ENCODE peak calls at places on chromosomes 11 and 22, in ten cellular contexts. V is heart left ventricle, M is right lobe of liver, Q is adrenal gland, Y is tibial nerve, W is K562, S is prostate gland, F is H1, G is Peyer's patch, N is IMR-90. L is an unnamed sample.

GRCh38 chr22:29478326-29479276 is 1.4 kb upstream of the NEFH start:
- DNase-seq in V (no peak), M (no peak), Q (peak), Y (no peak), W (peak), S (no peak), F (peak), G (no peak), N (no peak), L (no peak)

GRCh38 chr11:96738311-96738710 is 348.5 kb downstream of the JRKL start:
- DNase-seq in V (no peak), M (no peak), Q (no peak), Y (no peak), W (no peak), S (no peak), F (no peak), G (no peak), N (no peak), L (no peak)

GRCh38 chr11:79512706-79513469 is 72.1 kb upstream of the TENM4 start:
- DNase-seq in V (peak), M (no peak), Q (no peak), Y (no peak), W (no peak), S (no peak), F (no peak), G (no peak), N (no peak), L (no peak)

GRCh38 chr11:59145534-59145933 is 2.9 kb downstream of the FAM111A start:
- DNase-seq in V (no peak), M (no peak), Q (no peak), Y (peak), W (no peak), S (no peak), F (no peak), G (no peak), N (peak), L (no peak)

GRCh38 chr22:44103735-44104134 is 77.0 kb upstream of the PARVG start:
- DNase-seq in V (peak), M (peak), Q (no peak), Y (no peak), W (no peak), S (no peak), F (no peak), G (no peak), N (no peak), L (no peak)

GRCh38 chr11:95599959-95600586 is 189.5 kb downstream of the FAM76B start:
- DNase-seq in V (no peak), M (no peak), Q (no peak), Y (no peak), W (no peak), S (no peak), F (no peak), G (no peak), N (no peak), L (no peak)

GRCh38 chr11:72951193-72951592 is 137.0 kb downstream of the ATG16L2 start:
- DNase-seq in V (no peak), M (no peak), Q (no peak), Y (no peak), W (no peak), S (no peak), F (no peak), G (no peak), N (peak), L (no peak)

GRCh38 chr11:75462117-75462653 is 29.2 kb upstream of the KLHL35 start:
- DNase-seq in V (peak), M (no peak), Q (no peak), Y (no peak), W (no peak), S (no peak), F (no peak), G (no peak), N (no peak), L (no peak)

GRCh38 chr22:39090426-39091064 is 6.5 kb upstream of the APOBEC3H start:
- DNase-seq in V (no peak), M (no peak), Q (no peak), Y (no peak), W (no peak), S (no peak), F (no peak), G (no peak), N (no peak), L (peak)

GRCh38 chr22:19174106-19175025 is 4.2 kb downstream of the SLC25A1 start:
- DNase-seq in V (peak), M (peak), Q (peak), Y (no peak), W (peak), S (no peak), F (peak), G (no peak), N (peak), L (no peak)

GRCh38 chr11:44784784-44785183 is 58.0 kb downstream of the TSPAN18 start:
- DNase-seq in V (no peak), M (no peak), Q (no peak), Y (no peak), W (no peak), S (no peak), F (no peak), G (no peak), N (no peak), L (no peak)

GRCh38 chr11:37280194-37280593 is 682.2 kb upstream of the RAG2 start:
- DNase-seq in V (no peak), M (no peak), Q (no peak), Y (no peak), W (no peak), S (no peak), F (no peak), G (no peak), N (no peak), L (no peak)

GRCh38 chr11:17813391-17814059 is 78.9 kb downstream of the KCNC1 start:
- DNase-seq in V (no peak), M (no peak), Q (no peak), Y (no peak), W (no peak), S (peak), F (no peak), G (no peak), N (no peak), L (no peak)

GRCh38 chr11:832529-833113 is at the start of gene CD151:
- DNase-seq in V (peak), M (no peak), Q (peak), Y (no peak), W (peak), S (no peak), F (peak), G (no peak), N (peak), L (peak)

GRCh38 chr22:42921301-42921700 is 64.2 kb upstream of the ARFGAP3 start:
- DNase-seq in V (no peak), M (no peak), Q (no peak), Y (no peak), W (no peak), S (no peak), F (no peak), G (no peak), N (no peak), L (no peak)

GRCh38 chr11:68839953-68840641 is 1.6 kb downstream of the CPT1A start:
- DNase-seq in V (no peak), M (no peak), Q (no peak), Y (no peak), W (peak), S (no peak), F (no peak), G (no peak), N (peak), L (peak)

GRCh38 chr22:42604403-42604802 is 10.3 kb downstream of the POLDIP3 start:
- DNase-seq in V (no peak), M (no peak), Q (no peak), Y (no peak), W (no peak), S (no peak), F (no peak), G (no peak), N (peak), L (no peak)

GRCh38 chr11:66118847-66119246 is 48.8 kb downstream of the PACS1 start:
- DNase-seq in V (no peak), M (no peak), Q (no peak), Y (no peak), W (no peak), S (no peak), F (no peak), G (no peak), N (no peak), L (no peak)

GRCh38 chr22:44721206-44721605 is 19.2 kb downstream of the PRR5 start:
- DNase-seq in V (no peak), M (no peak), Q (no peak), Y (no peak), W (peak), S (no peak), F (peak), G (no peak), N (no peak), L (no peak)

GRCh38 chr11:1807628-1807995 is 27.2 kb upstream of the SYT8 start:
- DNase-seq in V (no peak), M (no peak), Q (no peak), Y (no peak), W (no peak), S (no peak), F (no peak), G (no peak), N (no peak), L (no peak)

GRCh38 chr22:48718818-48719500 is 1108.7 kb downstream of the BRD1 start:
- DNase-seq in V (no peak), M (peak), Q (no peak), Y (no peak), W (no peak), S (no peak), F (no peak), G (peak), N (no peak), L (no peak)

GRCh38 chr22:27405672-27406388 is 395.7 kb downstream of the MN1 start:
- DNase-seq in V (peak), M (peak), Q (peak), Y (peak), W (peak), S (peak), F (peak), G (peak), N (peak), L (peak)

GRCh38 chr11:10375280-10376048 is 70.6 kb downstream of the ADM start:
- DNase-seq in V (no peak), M (no peak), Q (peak), Y (no peak), W (no peak), S (no peak), F (peak), G (no peak), N (peak), L (no peak)

GRCh38 chr11:123924027-123924426 is 15.4 kb upstream of the OR4D5 start:
- DNase-seq in V (no peak), M (no peak), Q (no peak), Y (no peak), W (no peak), S (no peak), F (no peak), G (no peak), N (no peak), L (no peak)

GRCh38 chr22:23838686-23839468 is at the start of gene DERL3:
- DNase-seq in V (peak), M (peak), Q (peak), Y (peak), W (peak), S (peak), F (peak), G (peak), N (peak), L (peak)

GRCh38 chr11:111044751-111045407 is 200.6 kb upstream of the POU2AF2 start:
- DNase-seq in V (no peak), M (no peak), Q (no peak), Y (no peak), W (no peak), S (no peak), F (no peak), G (no peak), N (no peak), L (no peak)

GRCh38 chr11:117819096-117820040 is 5.2 kb downstream of the FXYD2 start:
- DNase-seq in V (peak), M (peak), Q (peak), Y (peak), W (peak), S (no peak), F (peak), G (peak), N (peak), L (peak)

GRCh38 chr11:132158696-132159095 is 788.3 kb downstream of the NTM start:
- DNase-seq in V (no peak), M (no peak), Q (no peak), Y (no peak), W (no peak), S (no peak), F (no peak), G (no peak), N (peak), L (no peak)

GRCh38 chr11:12244156-12244555 is 133.2 kb upstream of the PARVA start:
- DNase-seq in V (no peak), M (no peak), Q (no peak), Y (no peak), W (no peak), S (no peak), F (no peak), G (no peak), N (no peak), L (no peak)

GRCh38 chr11:47714554-47715081 is 551 bp downstream of the AGBL2 start:
- DNase-seq in V (no peak), M (no peak), Q (peak), Y (peak), W (no peak), S (no peak), F (no peak), G (peak), N (no peak), L (peak)

GRCh38 chr11:59918987-59919589 is 19.1 kb upstream of the OOSP1 start:
- DNase-seq in V (no peak), M (no peak), Q (peak), Y (peak), W (peak), S (no peak), F (peak), G (no peak), N (peak), L (peak)

GRCh38 chr11:46293066-46293465 is 15.6 kb downstream of the CREB3L1 start:
- DNase-seq in V (no peak), M (no peak), Q (no peak), Y (no peak), W (no peak), S (no peak), F (no peak), G (no peak), N (no peak), L (no peak)
- H3K27ac ChIP-seq in V (no peak), M (no peak), Q (peak), Y (no peak), W (no peak), S (no peak), F (no peak), G (no peak), N (peak), L (peak)

GRCh38 chr11:46295312-46295995 is 18.0 kb downstream of the CREB3L1 start:
- DNase-seq in V (peak), M (no peak), Q (peak), Y (no peak), W (peak), S (peak), F (peak), G (peak), N (peak), L (peak)
- TF ChIP-seq POLR2A in V (no peak), M (no peak), Q (peak), Y (no peak), W (peak), S (no peak), F (peak), G (no peak), N (peak), L (no peak)

GRCh38 chr11:118887219-118887618 is 3.5 kb downstream of the CXCR5 start:
- DNase-seq in V (no peak), M (no peak), Q (peak), Y (no peak), W (no peak), S (no peak), F (no peak), G (no peak), N (no peak), L (no peak)
- H3K27ac ChIP-seq in V (no peak), M (no peak), Q (peak), Y (peak), W (peak), S (peak), F (no peak), G (peak), N (peak), L (peak)

GRCh38 chr22:36258750-36259619 is 6.1 kb downstream of the APOL1 start:
- DNase-seq in V (peak), M (no peak), Q (no peak), Y (no peak), W (peak), S (no peak), F (peak), G (no peak), N (peak), L (peak)
- TF ChIP-seq POLR2A in V (no peak), M (no peak), Q (no peak), Y (no peak), W (no peak), S (no peak), F (peak), G (no peak), N (peak), L (no peak)

GRCh38 chr11:114822038-114822437 is 143.7 kb downstream of the NXPE2 start:
- DNase-seq in V (no peak), M (no peak), Q (no peak), Y (no peak), W (no peak), S (no peak), F (no peak), G (no peak), N (no peak), L (no peak)
- H3K27ac ChIP-seq in V (no peak), M (no peak), Q (no peak), Y (no peak), W (no peak), S (no peak), F (no peak), G (no peak), N (no peak), L (no peak)

L was measured in transverse colon.